ENCODE peak calls at places on chromosome 10, in seven cellular contexts. H is mesothelial cell of epicardium; U is effector CD4-positive, alpha-beta T cell; J is T-helper 9 cell; I is left ventricle myocardium inferior; B is NCI-H1930; Q is CD8-positive, alpha-beta T cell. R is an unnamed sample.

GRCh38 chr10:103062854-103063642 is 130.0 kb downstream of the NT5C2 start:
- DNase-seq in Q (no peak), U (no peak), B (no peak), J (no peak), H (no peak), I (no peak), R (peak; percentile 24)

GRCh38 chr10:58064714-58065528 is 202.8 kb downstream of the IPMK start:
- DNase-seq in Q (no peak), B (peak; percentile 1), U (peak; percentile 2), I (no peak), H (no peak), J (no peak), R (peak; percentile 76)

GRCh38 chr10:104925232-104925851 is 284.3 kb downstream of the SORCS3 start:
- DNase-seq in J (no peak), B (no peak), Q (peak; percentile 13), I (peak; percentile 16), H (no peak), U (peak; percentile 3), R (peak; percentile 67)

GRCh38 chr10:68239596-68240150 is 7.8 kb upstream of the ATOH7 start:
- DNase-seq in U (no peak), H (no peak), J (no peak), Q (no peak), I (no peak), B (no peak), R (no peak)

GRCh38 chr10:100715101-100715444 is 30.3 kb upstream of the PAX2 start:
- DNase-seq in U (no peak), Q (no peak), B (no peak), I (no peak), H (no peak), J (no peak), R (no peak)

GRCh38 chr10:124290095-124290795 is 128.5 kb downstream of the OAT start:
- DNase-seq in I (peak; percentile 27), H (no peak), Q (no peak), J (no peak), B (no peak), U (no peak), R (peak; percentile 28)

GRCh38 chr10:88227342-88228018 is 355.6 kb downstream of the RNLS start:
- DNase-seq in H (no peak), U (no peak), I (peak; percentile 37), J (no peak), Q (no peak), B (no peak), R (peak; percentile 44)

GRCh38 chr10:118501637-118502440 is 93.6 kb downstream of the PRLHR start:
- DNase-seq in U (no peak), I (no peak), Q (no peak), H (no peak), J (no peak), B (no peak), R (no peak)

GRCh38 chr10:80171248-80171660 is 34.1 kb downstream of the ANXA11 start:
- DNase-seq in J (no peak), I (no peak), B (no peak), Q (no peak), U (no peak), H (no peak), R (no peak)

GRCh38 chr10:72935358-72935757 is 19.2 kb downstream of the PLA2G12B start:
- DNase-seq in Q (no peak), I (no peak), J (no peak), B (no peak), H (no peak), U (no peak), R (no peak)

GRCh38 chr10:99733366-99733765 is 1.3 kb downstream of the CUTC start:
- DNase-seq in H (no peak), B (no peak), Q (no peak), J (no peak), I (no peak), U (no peak), R (peak; percentile 2)

GRCh38 chr10:31490858-31491504 is 172.0 kb downstream of the ZEB1 start:
- DNase-seq in J (no peak), H (no peak), U (no peak), Q (peak; percentile 16), B (no peak), I (no peak), R (peak; percentile 46)

GRCh38 chr10:60896715-60897114 is 47.3 kb downstream of the RHOBTB1 start:
- DNase-seq in U (no peak), B (no peak), I (no peak), Q (no peak), H (no peak), J (no peak), R (no peak)

GRCh38 chr10:108782411-108782810 is 1140.9 kb downstream of the XPNPEP1 start:
- DNase-seq in B (no peak), J (no peak), H (no peak), I (no peak), U (no peak), Q (no peak), R (no peak)

GRCh38 chr10:117546630-117547300 is 4.2 kb downstream of the EMX2 start:
- DNase-seq in H (no peak), U (no peak), J (no peak), I (no peak), B (no peak), Q (no peak), R (peak; percentile 66)

GRCh38 chr10:75399461-75400162 is 2.0 kb downstream of the ZNF503 start:
- DNase-seq in B (no peak), J (no peak), Q (peak; percentile 38), H (peak; percentile 63), I (peak; percentile 88), U (no peak), R (peak; percentile 82)

GRCh38 chr10:125159932-125160855 is at the start of gene CTBP2:
- DNase-seq in B (peak; percentile 35), H (peak; percentile 56), I (peak; percentile 64), J (no peak), U (no peak), Q (no peak), R (peak; percentile 88)

GRCh38 chr10:72638586-72639440 is 12.9 kb upstream of the MICU1 start:
- DNase-seq in I (no peak), U (no peak), H (no peak), J (no peak), Q (no peak), B (no peak), R (peak; percentile 21)